ENCODE peak calls at places on chromosomes 4 and X, in nine cellular contexts. J is gastrocnemius medialis, K is H1, H is prostate gland, R is stomach, Q is A549, A is uterus, Y is HepG2, P is transverse colon. X is an unnamed sample.
A peak's percentile ranks its signal among the peaks of the same experiment; 100 is the strongest.

GRCh38 chrX:115940348-115940747 is 230.2 kb upstream of the AGTR2 start:
- DNase-seq in J (no peak), K (no peak), H (no peak), R (no peak), Q (no peak), A (no peak), Y (no peak), P (no peak), X (no peak)

GRCh38 chr4:175273995-175274753 is 356.0 kb downstream of the ADAM29 start:
- DNase-seq in J (no peak), K (no peak), H (no peak), R (no peak), Q (no peak), A (no peak), Y (no peak), P (no peak), X (no peak)

GRCh38 chr4:81736324-81736723 is 264.6 kb upstream of the RASGEF1B start:
- DNase-seq in J (no peak), K (no peak), H (no peak), R (no peak), Q (no peak), A (no peak), Y (no peak), P (no peak), X (no peak)

GRCh38 chr4:112170451-112170993 is 25.3 kb downstream of the FAM241A start:
- DNase-seq in J (no peak), K (no peak), H (no peak), R (no peak), Q (peak; percentile 78), A (no peak), Y (peak; percentile 43), P (no peak), X (no peak)

GRCh38 chr4:20288846-20289512 is 37.3 kb downstream of the SLIT2 start:
- DNase-seq in J (no peak), K (no peak), H (no peak), R (no peak), Q (no peak), A (no peak), Y (no peak), P (no peak), X (no peak)

GRCh38 chr4:189786447-189786846 is 154.2 kb upstream of the FRG1 start:
- DNase-seq in J (no peak), K (no peak), H (no peak), R (no peak), Q (no peak), A (no peak), Y (no peak), P (no peak), X (no peak)

GRCh38 chrX:85243155-85243554 is 424 bp downstream of the SATL1 start:
- DNase-seq in J (no peak), K (no peak), H (no peak), R (no peak), Q (no peak), A (no peak), Y (no peak), P (no peak), X (no peak)

GRCh38 chr4:15868065-15868464 is 70.5 kb downstream of the FGFBP1 start:
- DNase-seq in J (no peak), K (no peak), H (no peak), R (no peak), Q (peak; percentile 27), A (no peak), Y (no peak), P (no peak), X (no peak)

GRCh38 chrX:989959-990510 is 222.4 kb downstream of the CRLF2 start:
- DNase-seq in J (no peak), K (no peak), H (no peak), R (peak; percentile 68), Q (peak; percentile 99), A (peak; percentile 95), Y (no peak), P (peak; percentile 73), X (peak; percentile 77)

GRCh38 chr4:36374836-36375511 is 93.6 kb downstream of the DTHD1 start:
- DNase-seq in J (no peak), K (no peak), H (no peak), R (no peak), Q (no peak), A (no peak), Y (no peak), P (no peak), X (no peak)

GRCh38 chrX:134969726-134970125 is 21.1 kb upstream of the SMIM10 start:
- DNase-seq in J (no peak), K (no peak), H (no peak), R (no peak), Q (no peak), A (no peak), Y (no peak), P (no peak), X (no peak)

GRCh38 chrX:459611-460010 is 72.9 kb upstream of the PPP2R3B start:
- DNase-seq in J (no peak), K (no peak), H (no peak), R (no peak), Q (no peak), A (no peak), Y (no peak), P (no peak), X (no peak)

GRCh38 chr4:16659694-16660093 is 238.8 kb downstream of the LDB2 start:
- DNase-seq in J (no peak), K (no peak), H (no peak), R (no peak), Q (no peak), A (no peak), Y (no peak), P (no peak), X (no peak)

GRCh38 chr4:3192827-3193226 is 56.1 kb upstream of the MSANTD1 start:
- DNase-seq in J (no peak), K (no peak), H (no peak), R (no peak), Q (no peak), A (no peak), Y (no peak), P (no peak), X (no peak)

GRCh38 chr4:187602339-187603092 is 393.1 kb upstream of the ZFP42 start:
- DNase-seq in J (no peak), K (no peak), H (no peak), R (no peak), Q (no peak), A (no peak), Y (no peak), P (no peak), X (no peak)

GRCh38 chr4:74291468-74291867 is 16.8 kb upstream of the EPGN start:
- DNase-seq in J (no peak), K (no peak), H (no peak), R (no peak), Q (no peak), A (no peak), Y (no peak), P (no peak), X (no peak)
- TF ChIP-seq CTCF in J (no peak), K (no peak), H (no peak), R (no peak), Q (no peak), A (no peak), Y (no peak), P (no peak), X (no peak)

GRCh38 chr4:6924361-6924779 is 14.7 kb downstream of the TBC1D14 start:
- DNase-seq in J (peak; percentile 69), K (no peak), H (no peak), R (no peak), Q (no peak), A (no peak), Y (no peak), P (no peak), X (no peak)
- H3K4me1 ChIP-seq in J (peaks cover 26% of the 10 kb centered on the region), K (no peaks in the 10 kb centered on the region), H (peaks cover 8% of the 10 kb centered on the region), R (peaks cover 71% of the 10 kb centered on the region), Q (no peaks in the 10 kb centered on the region), A (no peaks in the 10 kb centered on the region), Y (peaks cover 87% of the 10 kb centered on the region), P (peaks cover 42% of the 10 kb centered on the region), X (peaks cover 4% of the 10 kb centered on the region)

GRCh38 chrX:77894921-77895886 is at the start of gene MAGT1:
- DNase-seq in J (peak; percentile 89), K (peak; percentile 82), H (peak; percentile 90), R (peak; percentile 91), Q (peak; percentile 97), A (peak; percentile 95), Y (peak; percentile 94), P (peak; percentile 93), X (peak; percentile 69)
- TF ChIP-seq POLR2A in J (peak; percentile 74), K (peak; percentile 92), H (peak; percentile 85), R (peak; percentile 81), Q (peak; percentile 85), A (peak; percentile 76), Y (peak; percentile 89), P (peak; percentile 97), X (peak; percentile 90)

GRCh38 chr4:90837241-90837640 is 710.0 kb downstream of the CCSER1 start:
- DNase-seq in J (no peak), K (no peak), H (no peak), R (no peak), Q (no peak), A (no peak), Y (no peak), P (no peak), X (no peak)
- TF ChIP-seq CTCF in J (no peak), K (no peak), H (no peak), R (no peak), Q (no peak), A (no peak), Y (no peak), P (no peak), X (no peak)

GRCh38 chr4:73588613-73589012 is 31.6 kb downstream of the RASSF6 start:
- DNase-seq in J (no peak), K (no peak), H (no peak), R (no peak), Q (no peak), A (no peak), Y (no peak), P (no peak), X (no peak)

GRCh38 chr4:73586040-73586439 is 34.2 kb downstream of the RASSF6 start:
- DNase-seq in J (no peak), K (no peak), H (no peak), R (no peak), Q (no peak), A (no peak), Y (no peak), P (no peak), X (no peak)

GRCh38 chr4:73589261-73589847 is 30.9 kb downstream of the RASSF6 start:
- DNase-seq in J (no peak), K (no peak), H (peak; percentile 24), R (no peak), Q (no peak), A (no peak), Y (no peak), P (no peak), X (no peak)

GRCh38 chr4:73585345-73585744 is 34.9 kb downstream of the RASSF6 start:
- DNase-seq in J (no peak), K (no peak), H (no peak), R (no peak), Q (no peak), A (no peak), Y (no peak), P (no peak), X (no peak)

DNA sequence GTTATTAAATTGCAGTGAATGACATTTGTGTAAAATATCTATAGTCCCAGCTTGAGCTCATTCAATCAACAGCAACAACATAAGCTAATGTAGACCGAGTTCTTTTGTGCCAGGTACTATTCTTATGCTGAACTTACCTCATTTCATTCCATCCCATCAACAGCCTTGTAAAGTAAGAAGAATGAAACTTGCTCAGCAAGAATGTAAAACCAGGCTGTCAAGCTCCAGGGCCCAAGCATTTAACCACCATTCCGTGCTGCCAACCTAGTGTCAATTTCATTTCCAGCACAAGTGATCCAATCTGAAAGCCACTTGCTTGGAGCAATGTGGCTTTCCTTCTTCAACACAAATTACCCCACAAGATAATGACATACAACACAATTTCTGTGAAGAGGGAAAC is 36.6 kb downstream of the RASSF6 start:
- DNase-seq in J (no peak), K (no peak), H (peak; percentile 67), R (no peak), Q (no peak), A (no peak), Y (no peak), P (no peak), X (no peak)
- H3K4me1 ChIP-seq in J (no peaks in the 10 kb centered on the region), K (no peaks in the 10 kb centered on the region), H (peaks cover 4% of the 10 kb centered on the region), R (no peaks in the 10 kb centered on the region), Q (peaks cover 8% of the 10 kb centered on the region), A (no peaks in the 10 kb centered on the region), Y (no peaks in the 10 kb centered on the region), P (no peaks in the 10 kb centered on the region), X (no peaks in the 10 kb centered on the region)

X was measured in esophagus squamous epithelium.